ENCODE peak calls at places on chromosomes 4 and X, in six cellular contexts. H is trophoblast cell, A is IMR-90, Z is H9, J is H1, V is mesenchymal stem cell. U is an unnamed sample.

GRCh38 chr4:123397276-123398150 is 918 bp downstream of the SPRY1 start:
- DNase-seq in H (peak), A (peak), Z (peak), J (peak), V (peak), U (peak)

GRCh38 chr4:94545296-94545695 is 93.6 kb downstream of the PDLIM5 start:
- DNase-seq in H (peak), A (peak), Z (no peak), J (no peak), V (peak), U (no peak)

GRCh38 chr4:8774071-8774470 is 97.6 kb downstream of the HMX1 start:
- DNase-seq in H (no peak), A (no peak), Z (no peak), J (no peak), V (no peak), U (no peak)

GRCh38 chr4:100302061-100303026 is 112.1 kb upstream of the DDIT4L start:
- DNase-seq in H (no peak), A (no peak), Z (no peak), J (no peak), V (no peak), U (no peak)

GRCh38 chr4:68167706-68168105 is 38.0 kb upstream of the TMPRSS11F start:
- DNase-seq in H (no peak), A (no peak), Z (no peak), J (no peak), V (no peak), U (no peak)

GRCh38 chrX:40922307-40922706 is 162.9 kb upstream of the USP9X start:
- DNase-seq in H (peak), A (peak), Z (peak), J (no peak), V (peak), U (no peak)

GRCh38 chrX:39592776-39593175 is 505.0 kb downstream of the BCOR start:
- DNase-seq in H (no peak), A (no peak), Z (no peak), J (no peak), V (no peak), U (no peak)

GRCh38 chr4:30757357-30757756 is 37.2 kb downstream of the PCDH7 start:
- DNase-seq in H (peak), A (peak), Z (no peak), J (no peak), V (peak), U (no peak)

DNA sequence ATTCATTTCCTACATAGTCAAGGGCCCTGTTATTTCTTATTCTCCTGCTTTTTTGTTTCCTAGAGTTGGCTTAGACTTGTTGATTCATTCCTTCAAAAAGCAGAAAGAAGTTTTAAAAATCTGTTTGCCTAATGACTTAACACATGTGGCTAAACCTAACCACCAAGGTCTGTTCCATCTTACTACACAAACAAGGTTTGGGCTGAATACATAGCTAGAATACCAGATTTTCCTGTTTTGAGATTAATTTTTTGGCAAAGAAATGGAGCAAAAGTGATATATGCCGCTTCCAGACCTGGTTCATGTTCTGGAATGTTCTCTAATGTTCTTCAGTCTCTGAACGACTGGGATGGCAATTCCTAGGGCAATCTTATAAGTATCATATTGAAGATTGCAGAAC is 7.4 kb upstream of the CAMK2D start:
- DNase-seq in H (no peak), A (no peak), Z (no peak), J (no peak), V (no peak), U (no peak)
- H4K91ac ChIP-seq in H (no peak), A (no peak), Z (no peak), J (no peak), V (no peak), U (no peak)

GRCh38 chr4:472881-473574 is 25.9 kb downstream of the ZNF721 start:
- DNase-seq in H (no peak), A (peak), Z (no peak), J (no peak), V (peak), U (no peak)
- H3K23ac ChIP-seq in H (no peak), A (peak), Z (no peak), J (no peak), V (peak), U (no peak)

DNA sequence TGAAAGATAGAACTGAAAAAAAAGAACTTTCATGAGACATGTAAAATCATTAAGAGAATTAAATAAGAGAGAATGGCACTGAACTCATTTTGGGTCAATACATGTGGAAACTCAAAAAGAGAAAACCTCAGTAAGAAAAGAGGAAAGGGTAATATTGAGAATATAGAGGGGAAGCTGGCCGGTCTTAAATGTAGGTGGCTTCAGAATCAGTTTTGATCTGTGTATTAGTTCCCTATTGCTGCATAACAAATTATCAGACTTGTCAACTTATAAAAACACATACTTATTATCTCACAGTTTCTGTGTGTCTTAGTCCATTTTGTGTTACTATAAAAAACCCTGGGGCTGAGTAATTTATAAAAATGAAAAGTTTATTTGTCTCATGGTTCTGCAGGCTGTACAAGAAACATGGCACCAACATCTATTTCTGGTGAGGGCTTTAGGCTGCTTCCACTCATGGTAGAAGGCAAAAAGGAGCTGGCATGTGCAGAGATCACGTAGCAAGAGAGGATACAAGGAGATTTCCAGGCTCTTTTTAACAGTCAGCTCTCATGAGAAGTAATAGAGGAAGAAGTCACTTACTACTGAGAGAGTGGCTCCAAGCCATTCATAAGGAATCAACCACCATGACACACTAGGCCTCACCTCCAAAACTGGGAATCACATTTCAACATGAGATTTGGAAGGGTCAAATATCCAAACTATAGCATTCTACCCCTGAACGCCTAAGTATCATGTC is 29.6 kb downstream of the SATL1 start:
- DNase-seq in H (no peak), A (no peak), Z (no peak), J (no peak), V (no peak), U (no peak)
- H3K14ac ChIP-seq in H (no peak), A (no peak), Z (no peak), J (no peak), V (no peak), U (no peak)

DNA sequence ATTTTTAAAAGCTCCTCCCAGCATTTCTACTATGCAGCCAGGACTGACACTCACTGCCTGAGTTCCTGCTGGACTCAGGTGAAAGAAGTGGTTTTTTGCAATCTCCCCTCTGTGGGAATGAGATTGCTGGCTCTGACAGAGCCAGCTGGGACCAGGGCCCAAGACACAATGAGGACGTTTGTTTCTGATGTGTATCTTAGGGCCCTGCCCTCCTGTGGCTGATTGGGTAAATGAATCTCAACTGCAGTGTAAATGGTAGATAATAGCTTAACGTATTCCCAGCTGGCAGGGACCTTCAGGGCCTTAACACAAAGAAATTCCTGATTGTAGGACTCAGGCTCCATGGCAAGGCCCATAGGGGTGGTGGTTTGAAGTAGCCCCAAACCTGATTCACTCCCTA is 85.8 kb upstream of the PRPS1 start:
- DNase-seq in H (no peak), A (peak), Z (peak), J (no peak), V (peak), U (no peak)
- H4K91ac ChIP-seq in H (no peak), A (no peak), Z (no peak), J (no peak), V (no peak), U (no peak)

GRCh38 chr4:119626943-119627266 is 1.7 kb downstream of the PDE5A start:
- DNase-seq in H (no peak), A (no peak), Z (no peak), J (no peak), V (no peak), U (no peak)

GRCh38 chr4:119629142-119629471 is 503 bp upstream of the PDE5A start:
- DNase-seq in H (no peak), A (no peak), Z (no peak), J (no peak), V (no peak), U (no peak)

GRCh38 chr4:119626420-119626819 is 2.2 kb downstream of the PDE5A start:
- DNase-seq in H (no peak), A (no peak), Z (no peak), J (no peak), V (peak), U (no peak)

GRCh38 chr4:119628281-119629141 is at the start of gene PDE5A:
- DNase-seq in H (peak), A (peak), Z (peak), J (peak), V (peak), U (peak)

DNA sequence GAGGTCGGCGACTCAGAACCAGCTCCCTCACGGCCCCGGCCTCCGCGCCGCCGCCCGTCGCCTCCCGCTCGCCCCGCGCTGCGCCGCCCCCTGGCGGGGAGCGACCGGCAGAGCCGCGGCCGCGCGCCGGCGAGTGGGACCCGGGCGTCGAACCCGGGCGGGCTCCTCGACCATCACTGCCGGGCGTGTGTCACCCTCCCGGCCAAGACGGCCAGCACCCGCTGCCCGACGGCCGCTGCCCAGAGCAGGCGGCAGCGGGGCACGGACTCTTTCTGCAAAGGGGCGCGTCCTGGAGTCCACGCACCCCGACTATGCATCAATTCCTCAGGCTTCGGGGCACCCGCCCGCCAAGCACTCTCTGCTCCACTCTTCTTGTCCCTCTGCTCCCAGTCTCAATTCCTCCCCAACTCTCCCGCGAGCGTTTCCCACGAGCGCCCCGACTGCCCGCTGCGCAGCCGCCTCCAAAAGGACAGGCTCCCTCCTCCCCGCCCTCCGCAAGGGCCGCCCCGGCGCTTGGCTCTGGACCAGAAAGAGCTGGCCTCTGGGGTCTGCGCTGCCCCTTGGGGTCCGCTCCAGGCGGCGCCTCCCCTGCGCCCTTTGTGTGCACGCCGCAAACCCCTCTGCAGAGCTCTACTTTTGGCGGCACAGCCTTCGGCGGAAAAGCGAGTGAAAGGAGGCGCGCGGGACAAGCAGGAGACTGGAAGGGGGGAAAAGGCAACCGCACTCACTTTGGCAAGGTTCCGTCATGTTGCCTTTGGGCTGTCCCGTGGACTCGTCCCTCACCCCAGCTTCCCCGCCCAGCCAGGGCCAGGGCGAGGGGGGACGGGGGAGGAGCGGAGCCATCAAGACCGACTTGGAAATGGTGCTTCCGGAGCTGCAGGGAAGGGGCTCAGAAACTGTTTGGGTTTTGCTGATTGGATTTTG is 1.1 kb downstream of the PDE5A start:
- DNase-seq in H (peak), A (peak), Z (peak), J (peak), V (peak), U (peak)
- H3K23ac ChIP-seq in H (no peak), A (peak), Z (no peak), J (no peak), V (peak), U (peak)

GRCh38 chr4:179465131-179465797 is 2023.0 kb upstream of the AGA start:
- DNase-seq in H (no peak), A (peak), Z (peak), J (no peak), V (peak), U (no peak)
- H3K14ac ChIP-seq in H (no peak), A (no peak), Z (no peak), J (no peak), V (no peak), U (no peak)

GRCh38 chr4:108972613-108973283 is 209.9 kb upstream of the ETNPPL start:
- DNase-seq in H (no peak), A (no peak), Z (no peak), J (no peak), V (no peak), U (no peak)
- H4K91ac ChIP-seq in H (no peak), A (no peak), Z (no peak), J (no peak), V (no peak), U (no peak)

GRCh38 chr4:97665553-97665952 is 477.7 kb downstream of the STPG2 start:
- DNase-seq in H (no peak), A (no peak), Z (no peak), J (no peak), V (no peak), U (no peak)

DNA sequence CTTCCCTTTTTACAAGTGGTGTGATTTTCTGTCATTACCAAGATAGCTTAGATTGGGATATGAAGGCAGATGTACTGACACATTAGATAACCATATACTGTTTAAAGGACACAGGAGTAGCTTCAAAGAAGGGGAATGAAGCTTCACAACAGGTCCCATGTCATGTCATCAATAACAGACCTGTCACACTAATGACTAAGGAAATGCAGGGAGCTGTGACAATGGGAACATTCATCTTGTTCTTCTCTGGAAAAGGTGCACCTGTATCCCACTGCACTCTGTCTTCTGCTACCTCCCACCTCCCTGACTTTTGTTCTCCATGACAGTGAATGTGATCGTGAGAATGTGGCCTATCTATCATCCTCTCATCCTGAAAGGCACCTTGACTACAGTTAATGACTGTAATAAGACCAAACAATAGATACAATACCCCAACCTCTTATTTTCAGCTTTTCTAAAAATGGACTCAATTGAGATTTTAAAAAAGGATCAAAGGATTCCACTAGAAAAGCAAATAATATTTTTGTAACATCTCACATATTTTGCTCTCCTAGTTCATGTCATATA is 472.5 kb downstream of the STPG2 start:
- DNase-seq in H (no peak), A (no peak), Z (no peak), J (no peak), V (no peak), U (no peak)
- H3K23ac ChIP-seq in H (no peak), A (no peak), Z (no peak), J (no peak), V (no peak), U (no peak)

GRCh38 chr4:113579360-113579759 is 182.2 kb downstream of the CAMK2D start:
- DNase-seq in H (no peak), A (no peak), Z (no peak), J (no peak), V (no peak), U (no peak)
- H3K14ac ChIP-seq in H (no peak), A (no peak), Z (no peak), J (no peak), V (no peak), U (no peak)